ENCODE peak calls at places on chromosomes 11 and 22, in four cellular contexts. N is IMR-90, S is K562, I is SK-N-SH. G is an unnamed sample.

GRCh38 chr11:111312076-111312475 is 13.7 kb downstream of the POU2AF3 start:
- DNase-seq in S (no peak), N (no peak), I (no peak), G (no peak)

GRCh38 chr11:131910491-131911387 is 540.3 kb downstream of the NTM start:
- DNase-seq in N (peak; percentile 43), I (peak; percentile 73), S (no peak), G (no peak)

GRCh38 chr11:112652786-112653390 is 308.3 kb upstream of the NCAM1 start:
- DNase-seq in N (peak; percentile 10), I (no peak), S (no peak), G (no peak)

GRCh38 chr11:64359712-64360402 is 895 bp downstream of the RPS6KA4 start:
- DNase-seq in N (no peak), I (peak; percentile 67), S (no peak), G (no peak)

GRCh38 chr11:65363770-65364169 is 9.2 kb downstream of the TIGD3 start:
- DNase-seq in S (no peak), N (no peak), I (no peak), G (no peak)

GRCh38 chr11:35040221-35040942 is 98.6 kb upstream of the CD44 start:
- DNase-seq in N (peak; percentile 69), S (peak; percentile 55), I (no peak), G (peak; percentile 84)

GRCh38 chr11:44016129-44016528 is 31.7 kb upstream of the ACCSL start:
- DNase-seq in N (peak; percentile 67), S (no peak), I (no peak), G (no peak)

GRCh38 chr11:130631119-130631518 is 182.7 kb downstream of the ADAMTS15 start:
- DNase-seq in N (peak; percentile 95), S (no peak), I (no peak), G (no peak)

GRCh38 chr11:111923351-111923788 is 4.7 kb downstream of the C11orf52 start:
- DNase-seq in N (peak; percentile 48), S (no peak), I (no peak), G (no peak)

GRCh38 chr11:57778318-57779037 is 16.9 kb downstream of the CTNND1 start:
- DNase-seq in N (peak; percentile 98), S (peak; percentile 73), I (peak; percentile 83), G (no peak)

GRCh38 chr22:37502342-37503182 is 16.4 kb upstream of the MFNG start:
- DNase-seq in I (no peak), N (no peak), S (no peak), G (no peak)

GRCh38 chr22:37571258-37571991 is 8.5 kb downstream of the LGALS2 start:
- DNase-seq in I (peak; percentile 38), S (no peak), N (peak; percentile 26), G (no peak)

GRCh38 chr11:75422248-75423231 is 10.5 kb downstream of the KLHL35 start:
- DNase-seq in S (peak; percentile 75), N (peak; percentile 20), I (no peak), G (no peak)

GRCh38 chr11:45924036-45924915 is 1.8 kb downstream of the LARGE2 start:
- DNase-seq in I (no peak), S (no peak), N (no peak), G (no peak)

GRCh38 chr11:135027461-135027860 is 615.4 kb upstream of the B3GAT1 start:
- DNase-seq in S (peak; percentile 51), I (no peak), N (peak; percentile 31), G (no peak)

GRCh38 chr11:15489281-15489680 is 374.6 kb downstream of the INSC start:
- DNase-seq in N (no peak), S (no peak), I (no peak), G (no peak)

GRCh38 chr11:44865866-44866272 is 84.8 kb downstream of the TP53I11 start:
- DNase-seq in S (no peak), N (no peak), I (peak; percentile 57), G (no peak)

GRCh38 chr11:102623128-102623527 is 2.0 kb downstream of the MMP20 start:
- DNase-seq in I (no peak), N (no peak), S (no peak), G (no peak)

GRCh38 chr11:102630598-102631448 is 5.7 kb upstream of the MMP20 start:
- DNase-seq in S (no peak), I (no peak), N (no peak), G (no peak)

GRCh38 chr11:102625163-102625562 is at the start of gene MMP20:
- DNase-seq in N (no peak), I (no peak), S (no peak), G (no peak)

GRCh38 chr11:102623998-102624397 is 1.1 kb downstream of the MMP20 start:
- DNase-seq in I (no peak), S (no peak), N (no peak), G (no peak)

GRCh38 chr11:102626686-102627085 is 1.6 kb upstream of the MMP20 start:
- DNase-seq in I (no peak), N (peak; percentile 47), S (no peak), G (no peak)
- TF ChIP-seq RCOR1 in I (no peak), N (no peak), S (no peak), G (no peak)

GRCh38 chr22:43385770-43386641 is 25.8 kb upstream of the MPPED1 start:
- DNase-seq in S (peak; percentile 75), I (peak; percentile 80), N (peak; percentile 65), G (no peak)
- TF ChIP-seq MXI1 in S (no peak), I (no peak), N (no peak), G (no peak)

GRCh38 chr11:120186408-120186798 is 24.4 kb upstream of the OAF start:
- DNase-seq in I (no peak), S (no peak), N (no peak), G (no peak)

GRCh38 chr11:120184946-120185677 is 25.7 kb upstream of the OAF start:
- DNase-seq in N (peak; percentile 48), S (no peak), I (peak; percentile 68), G (no peak)

GRCh38 chr11:120184371-120184945 is 26.4 kb upstream of the OAF start:
- DNase-seq in I (no peak), N (no peak), S (no peak), G (no peak)

GRCh38 chr11:120186799-120187591 is 23.8 kb upstream of the OAF start:
- DNase-seq in N (peak; percentile 61), S (no peak), I (peak; percentile 64), G (peak; percentile 50)

DNA sequence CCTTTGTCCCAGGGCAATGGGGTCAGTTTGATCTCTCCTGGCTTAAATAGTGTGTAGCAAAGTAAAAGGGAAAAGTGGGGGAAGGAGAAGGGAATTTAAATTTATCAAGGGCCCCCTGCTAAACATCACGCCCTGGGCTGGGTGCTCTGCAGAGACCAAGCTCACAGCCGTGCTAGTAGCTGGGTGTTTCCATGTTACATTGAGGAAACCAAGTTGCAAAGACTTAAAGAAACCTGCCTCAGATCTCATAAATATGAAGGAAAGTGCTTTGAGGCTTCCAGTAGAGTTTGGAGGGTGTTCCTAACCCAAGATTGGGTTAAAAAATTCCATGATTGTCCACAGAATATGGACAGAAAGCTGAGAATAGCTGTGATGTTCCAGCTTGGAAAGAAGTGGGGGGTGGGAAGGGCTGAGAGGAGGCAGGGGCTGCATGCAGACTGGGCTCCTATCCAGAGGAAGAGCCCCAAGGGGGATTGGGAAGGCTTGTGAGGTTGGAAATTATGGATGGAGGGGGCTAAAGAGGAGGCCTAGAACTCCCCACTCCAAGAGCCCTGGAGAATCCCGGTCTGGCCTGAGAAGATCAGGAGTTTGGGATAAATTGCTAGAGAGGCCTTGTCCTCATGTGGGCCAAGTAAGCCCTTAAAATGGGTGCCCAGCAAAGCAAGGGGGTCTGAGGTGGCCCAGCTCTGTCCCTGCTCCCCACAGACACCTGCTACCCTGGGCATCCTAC is 25.0 kb upstream of the OAF start:
- DNase-seq in I (peak; percentile 53), S (no peak), N (no peak), G (no peak)
- TF ChIP-seq RCOR1 in I (no peak), S (no peak), N (no peak), G (no peak)

DNA sequence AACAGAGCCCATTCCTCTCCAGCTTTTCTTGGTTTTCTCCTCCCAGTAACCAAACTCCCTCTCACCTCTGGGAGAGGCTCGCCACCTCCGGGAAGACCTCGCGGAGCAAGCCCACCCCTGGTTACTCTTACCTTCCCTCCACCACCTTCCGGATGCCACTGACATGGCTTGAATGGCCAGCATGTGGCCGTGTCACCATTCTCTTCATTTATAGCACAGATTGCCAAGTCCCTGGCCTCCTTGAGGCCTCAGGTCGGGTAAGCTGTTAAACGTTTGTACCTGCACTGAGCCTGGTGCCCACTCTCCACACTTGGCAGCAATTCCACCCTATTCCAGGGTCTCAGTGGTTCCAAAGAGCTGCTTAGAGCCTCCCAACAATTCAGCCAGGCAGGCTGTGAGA is 8.0 kb upstream of the FXYD2 start:
- DNase-seq in S (no peak), N (no peak), I (no peak), G (no peak)
- TF ChIP-seq MXI1 in S (no peak), N (no peak), I (no peak), G (no peak)

DNA sequence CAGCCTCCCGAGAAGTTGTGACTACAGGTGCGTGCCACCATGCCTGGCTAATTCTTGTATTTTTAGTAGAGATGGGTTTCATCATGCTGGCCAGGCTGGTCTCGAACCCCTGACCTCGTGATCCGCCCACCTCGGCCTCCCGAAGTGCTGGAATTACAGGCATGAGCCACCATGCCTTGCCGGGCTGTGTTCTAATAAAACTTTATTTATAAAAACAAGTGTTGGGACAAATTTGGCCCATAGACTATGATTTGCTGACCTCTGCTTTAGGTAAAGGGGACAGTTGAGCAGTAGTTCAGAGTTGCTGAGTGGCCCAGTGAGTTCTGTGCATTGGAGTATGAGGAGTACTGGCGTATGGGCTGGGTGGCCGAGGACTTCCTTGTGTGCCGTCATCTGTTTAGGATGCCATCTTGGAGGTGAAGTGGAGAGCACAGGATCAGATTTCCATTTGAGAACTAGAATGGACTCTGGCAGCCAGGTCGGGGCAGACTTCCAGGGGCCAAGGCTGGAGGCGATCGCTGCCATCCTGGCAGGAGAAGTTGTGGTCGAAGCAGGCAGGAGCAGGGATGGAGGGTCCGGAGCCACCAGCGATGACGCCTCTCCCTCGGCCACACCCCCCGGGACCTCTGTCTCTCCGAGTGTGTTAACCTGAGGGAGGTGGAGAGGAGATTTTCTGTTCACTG is 43.8 kb downstream of the FBLN1 start:
- DNase-seq in N (no peak), I (no peak), S (no peak), G (no peak)
- TF ChIP-seq RCOR1 in N (no peak), I (no peak), S (no peak), G (no peak)

GRCh38 chr22:47201996-47202818 is 439.8 kb downstream of the TBC1D22A start:
- DNase-seq in N (no peak), S (no peak), I (no peak), G (no peak)
- TF ChIP-seq MXI1 in N (no peak), S (no peak), I (no peak), G (no peak)

GRCh38 chr11:72069787-72070251 is 10.5 kb downstream of the NUMA1 start:
- DNase-seq in I (no peak), S (peak; percentile 60), N (peak; percentile 84), G (no peak)

GRCh38 chr11:72069200-72069599 is 11.1 kb downstream of the NUMA1 start:
- DNase-seq in I (no peak), S (no peak), N (no peak), G (no peak)

GRCh38 chr11:72072348-72072747 is 8.0 kb downstream of the NUMA1 start:
- DNase-seq in I (no peak), S (no peak), N (peak; percentile 82), G (no peak)

GRCh38 chr11:72067676-72068075 is 12.7 kb downstream of the NUMA1 start:
- DNase-seq in N (no peak), S (no peak), I (no peak), G (no peak)

GRCh38 chr11:72070486-72070885 is 9.9 kb downstream of the NUMA1 start:
- DNase-seq in S (no peak), N (no peak), I (no peak), G (no peak)
- TF ChIP-seq RCOR1 in S (no peak), N (no peak), I (no peak), G (no peak)

G was measured in GM12878.